ENCODE peak calls at places on chromosomes 1 and 21, in seven cellular contexts. A, M, C, V, J, L and R are unnamed samples.

GRCh38 chr21:40964691-40965090 is 117.7 kb upstream of the DSCAM start:
- DNase-seq in A (no peak), M (no peak), C (no peak), V (no peak), J (no peak), L (no peak), R (no peak)

GRCh38 chr1:154714638-154715037 is 106.7 kb upstream of the ADAR start:
- DNase-seq in A (peak; percentile 59), M (peak; percentile 10), C (peak; percentile 59), V (no peak), J (no peak), L (no peak), R (peak; percentile 50)

GRCh38 chr1:154866995-154867795 is 2.9 kb downstream of the KCNN3 start:
- DNase-seq in A (peak; percentile 69), M (peak; percentile 85), C (peak; percentile 93), V (peak; percentile 53), J (no peak), L (no peak), R (peak; percentile 55)

GRCh38 chr1:43930168-43930948 is 3.2 kb upstream of the ARTN start:
- DNase-seq in A (peak; percentile 72), M (no peak), C (no peak), V (peak; percentile 76), J (no peak), L (peak; percentile 68), R (no peak)

GRCh38 chr1:205497351-205497750 is 7.1 kb upstream of the CDK18 start:
- DNase-seq in A (no peak), M (no peak), C (no peak), V (no peak), J (no peak), L (no peak), R (no peak)

GRCh38 chr1:67431869-67432578 is 1.8 kb upstream of the SERBP1 start:
- DNase-seq in A (no peak), M (no peak), C (no peak), V (no peak), J (no peak), L (no peak), R (no peak)

GRCh38 chr1:161502641-161503393 is 2.4 kb upstream of the FCGR2A start:
- DNase-seq in A (no peak), M (peak; percentile 24), C (peak; percentile 54), V (no peak), J (no peak), L (no peak), R (no peak)

GRCh38 chr1:54885863-54886723 is 902 bp downstream of the DHCR24 start:
- DNase-seq in A (peak; percentile 82), M (no peak), C (peak; percentile 39), V (no peak), J (no peak), L (peak; percentile 55), R (peak; percentile 33)

GRCh38 chr1:209176866-209177430 is 406.6 kb upstream of the CAMK1G start:
- DNase-seq in A (no peak), M (no peak), C (no peak), V (no peak), J (no peak), L (no peak), R (no peak)

GRCh38 chr1:216600730-216601426 is 122.4 kb downstream of the ESRRG start:
- DNase-seq in A (peak; percentile 84), M (peak; percentile 78), C (peak; percentile 90), V (peak; percentile 73), J (peak; percentile 65), L (peak; percentile 77), R (peak; percentile 68)

GRCh38 chr1:229229721-229230135 is 41.2 kb upstream of the RAB4A start:
- DNase-seq in A (no peak), M (no peak), C (peak; percentile 29), V (no peak), J (no peak), L (peak; percentile 50), R (no peak)

GRCh38 chr1:212558665-212559480 is 49.7 kb upstream of the ATF3 start:
- DNase-seq in A (peak; percentile 96), M (peak; percentile 93), C (peak; percentile 94), V (peak; percentile 88), J (peak; percentile 87), L (peak; percentile 95), R (peak; percentile 99)

GRCh38 chr1:180863158-180863775 is 49.4 kb upstream of the KIAA1614 start:
- DNase-seq in A (peak; percentile 37), M (peak; percentile 68), C (peak; percentile 67), V (no peak), J (peak; percentile 56), L (no peak), R (peak; percentile 51)

GRCh38 chr1:86183711-86184252 is 27.2 kb upstream of the COL24A1 start:
- DNase-seq in A (peak; percentile 33), M (peak; percentile 47), C (no peak), V (no peak), J (no peak), L (no peak), R (no peak)

GRCh38 chr21:45419162-45419561 is 14.2 kb downstream of the COL18A1 start:
- DNase-seq in A (no peak), M (no peak), C (no peak), V (no peak), J (no peak), L (no peak), R (no peak)

DNA sequence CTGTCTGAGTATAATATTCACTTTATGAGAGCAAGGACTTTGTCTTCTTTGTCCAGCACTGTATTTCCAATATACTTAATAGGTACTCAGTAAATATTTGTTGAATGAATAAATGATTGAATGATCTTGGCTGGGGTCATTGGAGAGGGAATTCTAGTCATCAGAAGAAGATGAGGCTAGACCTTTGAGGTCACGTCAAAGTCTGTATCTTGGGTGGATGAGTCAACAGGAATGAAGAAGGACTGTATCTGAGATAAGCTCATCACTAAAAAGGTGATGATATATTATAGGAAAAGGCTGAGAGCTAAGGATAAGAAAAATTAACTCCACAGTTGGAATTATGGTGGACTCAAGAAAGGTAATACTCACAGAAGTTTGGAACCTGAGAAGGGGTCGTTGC is 125.1 kb upstream of the MAGI3 start:
- DNase-seq in A (no peak), M (no peak), C (no peak), V (no peak), J (no peak), L (no peak), R (no peak)
- H3K18ac ChIP-seq in A (no peak overlapping the region), M (no peak overlapping the region), C (no peak overlapping the region), V (no peak overlapping the region), J (no peak overlapping the region), L (no peak overlapping the region), R (no peak overlapping the region)

GRCh38 chr1:109669246-109669948 is 1.5 kb downstream of the GSTM2 start:
- DNase-seq in A (no peak), M (no peak), C (no peak), V (no peak), J (no peak), L (no peak), R (no peak)

GRCh38 chr1:109664671-109665070 is 3.2 kb upstream of the GSTM2 start:
- DNase-seq in A (no peak), M (no peak), C (no peak), V (no peak), J (no peak), L (no peak), R (no peak)

GRCh38 chr1:109667452-109668122 is at the start of gene GSTM2:
- DNase-seq in A (peak; percentile 93), M (peak; percentile 77), C (peak; percentile 91), V (peak; percentile 95), J (peak; percentile 83), L (peak; percentile 93), R (peak; percentile 65)

GRCh38 chr1:109671067-109671466 is 3.2 kb downstream of the GSTM2 start:
- DNase-seq in A (no peak), M (peak; percentile 0), C (no peak), V (no peak), J (no peak), L (no peak), R (no peak)

GRCh38 chr1:109668123-109668800 is 405 bp downstream of the GSTM2 start:
- DNase-seq in A (no peak), M (peak; percentile 0), C (no peak), V (no peak), J (no peak), L (no peak), R (no peak)
- H3K9ac ChIP-seq in A (peak overlapping the region; percentile 49), M (peak overlapping the region; percentile 26), C (peak overlapping the region; percentile 84), V (no peak overlapping the region), J (peak overlapping the region; percentile 5), L (no peak overlapping the region), R (no peak overlapping the region)

GRCh38 chr1:99657213-99658030 is 11.5 kb downstream of the PALMD start:
- DNase-seq in A (no peak), M (no peak), C (peak; percentile 78), V (no peak), J (no peak), L (no peak), R (no peak)
- H3K18ac ChIP-seq in A (no peak overlapping the region), M (no peak overlapping the region), C (no peak overlapping the region), V (peak overlapping the region; percentile 64), J (no peak overlapping the region), L (no peak overlapping the region), R (no peak overlapping the region)

DNA sequence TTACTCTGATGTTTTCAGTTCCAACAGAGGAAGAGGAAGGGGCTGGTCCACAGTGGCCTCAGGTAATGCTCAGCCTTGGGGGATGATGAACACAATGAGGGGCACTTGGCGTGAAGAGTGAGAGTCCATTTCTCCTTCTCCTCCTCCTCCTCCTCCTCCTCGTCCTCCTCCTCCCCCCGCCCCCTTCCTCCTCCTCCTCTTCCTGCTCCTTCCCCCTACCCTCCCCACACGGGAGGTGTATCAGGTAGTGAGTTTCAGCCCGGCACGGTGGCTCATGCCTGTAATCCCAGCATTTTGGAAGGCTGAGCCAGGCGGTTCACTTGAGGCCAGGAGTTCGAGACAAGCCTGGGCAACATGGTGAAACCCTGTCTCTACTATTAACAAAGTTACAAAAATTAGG is 17.3 kb upstream of the GPR157 start:
- DNase-seq in A (no peak), M (no peak), C (no peak), V (no peak), J (no peak), L (no peak), R (no peak)
- H3K9ac ChIP-seq in A (no peak overlapping the region), M (no peak overlapping the region), C (no peak overlapping the region), V (no peak overlapping the region), J (no peak overlapping the region), L (no peak overlapping the region), R (no peak overlapping the region)

DNA sequence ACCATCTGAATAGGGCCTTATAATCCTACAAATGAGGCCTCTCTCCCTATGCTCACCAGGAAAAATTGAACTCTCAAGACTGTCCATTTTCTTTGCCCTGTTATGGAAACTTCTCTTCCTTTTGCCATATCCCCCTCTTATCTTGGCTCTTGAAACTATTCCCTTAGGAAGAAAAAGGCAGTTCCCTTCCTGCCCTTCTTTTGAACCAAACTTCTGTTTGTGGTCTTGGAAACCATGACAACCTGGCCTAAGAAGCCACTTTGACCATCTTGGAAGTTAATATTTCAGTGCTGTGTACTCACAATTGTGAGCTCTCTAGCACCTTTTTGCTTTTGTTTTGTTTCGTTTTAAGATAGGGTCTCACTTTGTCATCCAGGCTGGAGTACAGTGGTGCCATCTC is 40.0 kb downstream of the ATP2B4 start:
- DNase-seq in A (no peak), M (no peak), C (peak; percentile 81), V (no peak), J (no peak), L (no peak), R (no peak)
- H3K18ac ChIP-seq in A (no peak overlapping the region), M (no peak overlapping the region), C (no peak overlapping the region), V (no peak overlapping the region), J (no peak overlapping the region), L (no peak overlapping the region), R (no peak overlapping the region)